ENCODE peak calls at places on chromosomes 2 and 18, in eight cellular contexts. U is uterus, Z is tibial nerve, T is NB4, H is H1, P is upper lobe of left lung, X is lower leg skin, Y is IMR-90. B is an unnamed sample.

GRCh38 chr2:18889565-18890332 is 300.4 kb upstream of the NT5C1B start:
- DNase-seq in U (no peak), Z (no peak), T (no peak), H (no peak), P (no peak), X (no peak), Y (no peak), B (no peak)

GRCh38 chr2:12048551-12048950 is 302.1 kb downstream of the LPIN1 start:
- DNase-seq in U (no peak), Z (no peak), T (peak), H (peak), P (no peak), X (no peak), Y (no peak), B (no peak)

GRCh38 chr2:25228848-25229674 is 60.7 kb upstream of the POMC start:
- DNase-seq in U (peak), Z (peak), T (peak), H (peak), P (peak), X (peak), Y (peak), B (peak)

GRCh38 chr2:144801766-144802165 is 281.8 kb upstream of the ZEB2 start:
- DNase-seq in U (no peak), Z (no peak), T (no peak), H (no peak), P (no peak), X (no peak), Y (peak), B (no peak)

GRCh38 chr2:219002395-219003266 is 9.4 kb upstream of the CRYBA2 start:
- DNase-seq in U (no peak), Z (no peak), T (no peak), H (peak), P (peak), X (no peak), Y (no peak), B (peak)

GRCh38 chr2:10688921-10689807 is 611 bp downstream of the NOL10 start:
- DNase-seq in U (no peak), Z (peak), T (peak), H (no peak), P (peak), X (no peak), Y (no peak), B (no peak)

GRCh38 chr2:15182275-15182674 is 378.9 kb downstream of the NBAS start:
- DNase-seq in U (no peak), Z (no peak), T (no peak), H (no peak), P (no peak), X (no peak), Y (no peak), B (no peak)

GRCh38 chr2:231526341-231527090 is 3.7 kb downstream of the NMUR1 start:
- DNase-seq in U (no peak), Z (no peak), T (no peak), H (no peak), P (no peak), X (no peak), Y (no peak), B (no peak)

GRCh38 chr18:74040459-74041332 is 106.9 kb downstream of the FBXO15 start:
- DNase-seq in U (no peak), Z (no peak), T (peak), H (peak), P (peak), X (no peak), Y (peak), B (peak)

GRCh38 chr2:43032248-43032893 is 194.0 kb downstream of the ZFP36L2 start:
- DNase-seq in U (peak), Z (peak), T (no peak), H (no peak), P (no peak), X (peak), Y (no peak), B (peak)

GRCh38 chr2:69618362-69618761 is 25.2 kb downstream of the AAK1 start:
- DNase-seq in U (peak), Z (peak), T (no peak), H (no peak), P (no peak), X (no peak), Y (no peak), B (no peak)

GRCh38 chr2:127577208-127577475 is 41.7 kb downstream of the MYO7B start:
- DNase-seq in U (no peak), Z (no peak), T (no peak), H (peak), P (no peak), X (no peak), Y (no peak), B (no peak)

GRCh38 chr18:79625195-79625923 is 54.2 kb upstream of the CTDP1 start:
- DNase-seq in U (no peak), Z (no peak), T (peak), H (no peak), P (no peak), X (peak), Y (peak), B (peak)

GRCh38 chr2:39265315-39265714 is 21.5 kb upstream of the CDKL4 start:
- DNase-seq in U (no peak), Z (no peak), T (no peak), H (no peak), P (no peak), X (no peak), Y (no peak), B (no peak)

GRCh38 chr2:229443869-229444268 is 172.8 kb upstream of the PID1 start:
- DNase-seq in U (no peak), Z (no peak), T (no peak), H (no peak), P (no peak), X (no peak), Y (no peak), B (no peak)

GRCh38 chr18:59502222-59502898 is 143.3 kb upstream of the LMAN1 start:
- DNase-seq in U (peak), Z (no peak), T (no peak), H (no peak), P (peak), X (no peak), Y (peak), B (no peak)

GRCh38 chr2:53467467-53467866 is 300.1 kb upstream of the CHAC2 start:
- DNase-seq in U (no peak), Z (no peak), T (no peak), H (no peak), P (no peak), X (no peak), Y (no peak), B (no peak)

GRCh38 chr2:227623225-227623624 is 5.9 kb downstream of the SCYGR4 start:
- DNase-seq in U (no peak), Z (no peak), T (no peak), H (no peak), P (no peak), X (no peak), Y (peak), B (no peak)

GRCh38 chr2:44371445-44371844 is 9.7 kb downstream of the CAMKMT start:
- DNase-seq in U (no peak), Z (no peak), T (no peak), H (no peak), P (no peak), X (no peak), Y (no peak), B (no peak)

GRCh38 chr2:28067602-28068001 is 177.1 kb downstream of the BABAM2 start:
- DNase-seq in U (no peak), Z (no peak), T (no peak), H (no peak), P (no peak), X (no peak), Y (no peak), B (no peak)

GRCh38 chr18:9730786-9731185 is 22.7 kb downstream of the RAB31 start:
- DNase-seq in U (no peak), Z (no peak), T (no peak), H (no peak), P (no peak), X (no peak), Y (no peak), B (peak)

GRCh38 chr2:240636563-240637115 is 11.4 kb downstream of the GPR35 start:
- DNase-seq in U (no peak), Z (no peak), T (no peak), H (no peak), P (no peak), X (peak), Y (no peak), B (no peak)

GRCh38 chr2:39511786-39512433 is 74.8 kb upstream of the MAP4K3 start:
- DNase-seq in U (no peak), Z (no peak), T (no peak), H (no peak), P (no peak), X (no peak), Y (no peak), B (no peak)

DNA sequence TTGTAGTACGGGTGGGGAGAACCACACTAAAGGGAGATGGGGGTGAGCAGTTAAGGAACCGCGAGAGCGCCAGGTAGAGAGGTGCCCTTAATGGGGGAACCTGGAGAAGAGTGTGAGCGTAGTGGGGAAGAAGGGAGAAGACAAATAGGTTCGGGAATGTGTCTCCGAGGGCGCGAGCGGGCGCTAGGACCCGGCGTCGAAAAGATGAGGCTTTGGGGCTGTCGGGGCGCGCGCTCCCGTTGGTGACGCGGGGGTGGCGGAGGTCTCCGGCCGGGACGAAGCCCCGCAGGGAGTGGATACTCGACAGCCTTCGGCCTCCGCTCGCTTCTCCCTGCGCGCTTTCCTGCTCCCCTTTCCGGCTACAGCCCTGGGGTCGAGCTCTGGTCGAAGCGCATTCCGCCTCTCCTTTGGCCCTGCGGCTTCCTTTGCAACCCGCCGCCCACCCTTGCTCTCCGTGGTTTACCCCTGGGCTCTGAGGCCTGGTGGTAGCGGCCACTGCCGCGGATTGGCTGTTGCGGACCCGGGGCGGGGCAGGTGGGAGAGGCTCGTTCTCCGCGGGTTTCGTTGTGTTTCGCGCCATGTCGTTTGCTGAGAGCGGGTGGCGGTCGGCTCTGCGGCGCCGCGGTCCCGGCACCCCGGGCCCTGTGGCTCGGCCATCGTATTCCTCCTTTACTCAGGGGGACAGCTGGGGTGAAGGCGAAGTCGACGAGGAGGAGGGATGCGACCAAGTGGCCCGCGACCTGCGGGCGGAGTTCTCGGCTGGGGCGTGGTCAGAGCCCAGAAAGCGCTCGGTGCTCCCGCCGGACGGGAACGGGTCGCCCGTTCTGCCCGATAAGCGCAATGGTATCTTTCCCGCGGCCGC is at the start of gene ARL6IP6:
- DNase-seq in U (peak), Z (peak), T (peak), H (peak), P (peak), X (peak), Y (peak), B (peak)
- TF ChIP-seq POLR2A in U (peak), Z (peak), T (peak), H (peak), P (peak), X (no peak), Y (peak), B (peak)

DNA sequence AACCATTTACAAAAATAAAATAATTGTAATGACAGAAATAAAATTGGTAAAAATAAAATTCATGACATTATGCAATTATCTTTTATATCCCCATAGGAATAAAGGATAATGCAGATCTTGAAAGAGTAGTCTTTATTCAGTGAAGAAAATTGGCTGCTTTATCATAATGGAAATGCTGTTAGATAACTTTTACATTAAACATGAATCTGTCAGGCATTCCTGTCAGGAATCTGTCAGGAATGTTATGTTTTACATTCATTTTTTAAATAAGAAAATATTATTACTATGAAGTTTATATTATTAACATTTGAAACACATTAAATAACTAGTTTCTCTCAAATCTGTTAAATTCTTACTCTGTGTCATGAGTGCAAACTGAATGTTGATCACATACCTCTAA is 1024.7 kb upstream of the TMEFF2 start:
- DNase-seq in U (no peak), Z (no peak), T (no peak), H (no peak), P (no peak), X (no peak), Y (no peak), B (no peak)
- TF ChIP-seq POLR2A in U (no peak), Z (no peak), T (no peak), H (no peak), P (no peak), X (no peak), Y (no peak), B (no peak)

GRCh38 chr2:177263451-177264208 is 897 bp downstream of the NFE2L2 start:
- DNase-seq in U (peak), Z (peak), T (peak), H (peak), P (peak), X (peak), Y (peak), B (peak)
- TF ChIP-seq POLR2A in U (peak), Z (peak), T (peak), H (peak), P (peak), X (no peak), Y (peak), B (peak)

DNA sequence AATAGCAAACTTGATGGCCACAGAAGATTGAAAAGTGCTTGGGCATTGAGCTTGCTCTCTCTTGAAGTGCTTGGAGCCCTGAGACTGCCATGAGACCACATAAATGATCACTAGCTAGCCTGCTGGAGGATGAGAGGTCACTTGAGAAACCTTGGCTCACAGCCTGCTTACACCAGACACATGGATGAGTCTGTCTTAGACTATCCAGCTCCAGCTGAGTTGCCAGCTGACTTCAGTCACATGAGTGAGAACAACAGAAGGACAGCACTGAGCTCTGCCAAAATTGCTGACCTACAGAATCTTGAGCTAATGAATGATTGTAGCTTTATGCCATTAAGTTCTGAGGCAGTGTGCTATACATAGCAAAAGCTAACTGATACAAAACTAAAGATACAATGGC is 18.1 kb downstream of the NABP1 start:
- DNase-seq in U (peak), Z (peak), T (no peak), H (no peak), P (peak), X (peak), Y (peak), B (no peak)
- TF ChIP-seq POLR2A in U (no peak), Z (no peak), T (no peak), H (no peak), P (no peak), X (no peak), Y (no peak), B (no peak)

GRCh38 chr2:169716938-169717690 is 16.5 kb upstream of the KLHL23 start:
- DNase-seq in U (no peak), Z (no peak), T (no peak), H (no peak), P (no peak), X (no peak), Y (peak), B (peak)
- TF ChIP-seq POLR2A in U (no peak), Z (no peak), T (no peak), H (no peak), P (no peak), X (no peak), Y (no peak), B (no peak)

GRCh38 chr2:173448938-173449471 is 94.3 kb downstream of the CDCA7 start:
- DNase-seq in U (peak), Z (peak), T (peak), H (peak), P (peak), X (peak), Y (peak), B (peak)
- TF ChIP-seq POLR2A in U (no peak), Z (no peak), T (peak), H (peak), P (no peak), X (no peak), Y (no peak), B (no peak)

GRCh38 chr2:46913471-46914381 is 1.9 kb downstream of the MCFD2 start:
- DNase-seq in U (no peak), Z (no peak), T (peak), H (no peak), P (peak), X (no peak), Y (peak), B (no peak)

GRCh38 chr2:46915281-46915810 is at the start of gene MCFD2:
- DNase-seq in U (no peak), Z (peak), T (no peak), H (no peak), P (peak), X (peak), Y (no peak), B (peak)

GRCh38 chr2:46914578-46915230 is 902 bp downstream of the MCFD2 start:
- DNase-seq in U (no peak), Z (no peak), T (peak), H (no peak), P (no peak), X (no peak), Y (no peak), B (no peak)

GRCh38 chr2:46917628-46918027 is 2.0 kb upstream of the MCFD2 start:
- DNase-seq in U (no peak), Z (no peak), T (no peak), H (no peak), P (no peak), X (no peak), Y (no peak), B (no peak)

DNA sequence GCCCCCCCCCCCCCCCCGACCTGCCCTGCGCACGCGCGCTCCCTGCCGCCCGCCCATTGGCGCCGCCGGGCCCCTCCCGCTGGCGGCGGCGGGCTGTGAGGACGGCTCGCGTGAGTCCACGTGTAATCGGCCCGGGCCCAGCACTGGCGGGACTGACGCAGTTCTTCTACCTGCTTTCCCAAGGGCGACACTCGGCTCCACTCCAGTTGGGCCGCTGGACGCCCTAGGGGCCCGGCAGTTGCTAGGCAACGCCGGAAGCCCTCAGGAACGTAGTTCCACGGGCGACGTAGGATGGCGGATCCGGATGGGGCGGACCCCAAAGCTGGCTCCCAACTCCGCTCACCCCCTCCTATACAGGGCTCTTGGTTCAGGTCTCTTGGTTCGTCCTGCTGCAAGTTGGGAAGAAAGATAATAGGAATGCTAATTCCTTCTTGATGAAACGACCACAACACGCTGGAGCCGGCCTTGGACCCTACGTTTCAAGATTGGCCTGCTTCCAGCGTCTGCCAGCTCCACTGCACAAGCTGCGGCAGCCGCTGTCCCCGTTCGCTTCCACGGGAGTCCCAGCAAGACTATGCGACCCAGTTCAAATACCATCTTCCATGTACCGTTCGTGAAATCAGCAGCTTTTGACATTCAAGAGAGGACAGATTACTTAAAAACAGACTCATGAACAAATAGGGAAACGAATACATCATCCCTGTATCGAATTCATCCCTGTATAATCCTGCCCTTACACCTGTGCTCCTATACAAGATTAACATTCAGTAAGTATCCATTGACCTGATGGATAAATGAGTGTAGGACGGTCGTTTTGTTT is 415 bp upstream of the MCFD2 start:
- DNase-seq in U (peak), Z (peak), T (peak), H (peak), P (peak), X (peak), Y (peak), B (peak)
- TF ChIP-seq POLR2A in U (peak), Z (peak), T (peak), H (no peak), P (peak), X (no peak), Y (peak), B (peak)

GRCh38 chr2:159613515-159614336 is 2.6 kb downstream of the BAZ2B start:
- DNase-seq in U (no peak), Z (no peak), T (peak), H (no peak), P (no peak), X (no peak), Y (peak), B (no peak)

GRCh38 chr2:159614534-159615186 is 1.7 kb downstream of the BAZ2B start:
- DNase-seq in U (no peak), Z (no peak), T (peak), H (no peak), P (no peak), X (no peak), Y (peak), B (no peak)

GRCh38 chr2:159617080-159617479 is 732 bp upstream of the BAZ2B start:
- DNase-seq in U (no peak), Z (no peak), T (no peak), H (no peak), P (no peak), X (no peak), Y (no peak), B (no peak)

GRCh38 chr2:159615936-159616733 is at the start of gene BAZ2B:
- DNase-seq in U (no peak), Z (peak), T (peak), H (no peak), P (peak), X (peak), Y (peak), B (peak)

GRCh38 chr2:159615187-159615935 is 987 bp downstream of the BAZ2B start:
- DNase-seq in U (peak), Z (peak), T (peak), H (peak), P (peak), X (peak), Y (peak), B (peak)
- TF ChIP-seq POLR2A in U (peak), Z (peak), T (peak), H (peak), P (peak), X (no peak), Y (peak), B (peak)

B was measured in Peyer's patch.